ENCODE peak calls at places on chromosome 11, in nine cellular contexts. P, K, J, C, L, D, R, A and I are unnamed samples.
A peak's percentile ranks its signal among the peaks of the same experiment; 100 is the strongest.

GRCh38 chr11:3169235-3169951 is 4.3 kb upstream of the OSBPL5 start:
- DNase-seq in L (peak; percentile 97), D (no peak), K (no peak), R (no peak), P (peak; percentile 81), A (no peak), J (no peak), C (no peak), I (peak; percentile 79)

GRCh38 chr11:69017951-69018350 is 4.9 kb upstream of the MRGPRF start:
- DNase-seq in K (no peak), D (no peak), J (no peak), R (no peak), A (no peak), P (no peak), L (no peak), C (no peak), I (no peak)

GRCh38 chr11:75663808-75664207 is 5.0 kb downstream of the MAP6 start:
- DNase-seq in P (peak; percentile 18), R (no peak), K (no peak), C (no peak), D (no peak), J (no peak), A (no peak), L (no peak), I (no peak)

GRCh38 chr11:121437686-121438078 is 14.4 kb upstream of the SORL1 start:
- DNase-seq in R (no peak), L (peak; percentile 64), D (no peak), P (no peak), C (no peak), K (no peak), J (no peak), A (no peak), I (no peak)

GRCh38 chr11:104256525-104256924 is 92.6 kb upstream of the PDGFD start:
- DNase-seq in D (peak; percentile 13), L (no peak), J (no peak), R (no peak), A (no peak), C (no peak), K (no peak), P (no peak), I (peak; percentile 37)

GRCh38 chr11:95404370-95404769 is 173.4 kb upstream of the SESN3 start:
- DNase-seq in J (no peak), C (no peak), P (no peak), L (peak; percentile 30), R (no peak), K (no peak), A (no peak), D (no peak), I (no peak)

GRCh38 chr11:128715691-128716153 is 21.9 kb downstream of the FLI1 start:
- DNase-seq in J (no peak), A (no peak), R (no peak), P (peak; percentile 73), L (peak; percentile 48), K (no peak), C (no peak), D (no peak), I (peak; percentile 59)

GRCh38 chr11:123494195-123495050 is 64.4 kb downstream of the GRAMD1B start:
- DNase-seq in R (no peak), C (no peak), J (no peak), K (no peak), P (no peak), A (no peak), L (no peak), D (no peak), I (peak; percentile 63)

GRCh38 chr11:120952503-120953229 is 71.2 kb upstream of the TBCEL start:
- DNase-seq in K (peak; percentile 87), C (peak; percentile 73), D (peak; percentile 47), R (peak; percentile 38), J (peak; percentile 51), A (peak; percentile 62), P (peak; percentile 52), L (peak; percentile 76), I (peak; percentile 87)

GRCh38 chr11:125956371-125956770 is 10.5 kb downstream of the VSIG10L2 start:
- DNase-seq in L (no peak), J (no peak), K (no peak), A (peak; percentile 25), D (no peak), R (no peak), P (no peak), C (no peak), I (no peak)

GRCh38 chr11:36431429-36432092 is 78.5 kb downstream of the TRAF6 start:
- DNase-seq in R (no peak), P (peak; percentile 98), C (no peak), J (no peak), K (no peak), D (peak; percentile 80), A (no peak), L (peak; percentile 62), I (peak; percentile 87)

GRCh38 chr11:111633756-111634362 is 31.6 kb downstream of the SIK2 start:
- DNase-seq in L (peak; percentile 21), C (no peak), A (no peak), J (no peak), D (no peak), K (no peak), R (no peak), P (peak; percentile 49), I (peak; percentile 15)

GRCh38 chr11:113881856-113882255 is 6.5 kb upstream of the USP28 start:
- DNase-seq in P (no peak), D (no peak), R (no peak), J (no peak), C (no peak), K (no peak), L (no peak), A (no peak), I (no peak)

GRCh38 chr11:10326080-10326964 is 21.4 kb downstream of the ADM start:
- DNase-seq in A (no peak), L (no peak), K (no peak), R (no peak), J (peak; percentile 43), D (no peak), C (no peak), P (no peak), I (peak; percentile 34)